ENCODE peak calls at places on chromosomes 4 and X, in four cellular contexts. P, V, Y and R are unnamed samples.
A peak's percentile ranks its signal among the peaks of the same experiment; 100 is the strongest.

GRCh38 chr4:22754091-22754490 is 61.4 kb downstream of the GBA3 start:
- DNase-seq in P (no peak), V (no peak), Y (no peak), R (no peak)

GRCh38 chr4:15234101-15234500 is 193.7 kb upstream of the C1QTNF7 start:
- DNase-seq in P (no peak), V (no peak), Y (no peak), R (no peak)

GRCh38 chr4:55125087-55125721 is at the start of gene KDR:
- DNase-seq in P (peak; percentile 75), V (no peak), Y (peak; percentile 82), R (peak; percentile 26)

GRCh38 chr4:70544279-70544870 is 26.0 kb downstream of the AMTN start:
- DNase-seq in P (no peak), V (no peak), Y (no peak), R (peak; percentile 25)

GRCh38 chrX:109695637-109696036 is 37.4 kb downstream of the ACSL4 start:
- DNase-seq in P (no peak), V (no peak), Y (no peak), R (no peak)

GRCh38 chr4:19438228-19438627 is 813.5 kb upstream of the SLIT2 start:
- DNase-seq in P (no peak), V (no peak), Y (no peak), R (no peak)

GRCh38 chr4:168803727-168804126 is 206.3 kb downstream of the CBR4 start:
- DNase-seq in P (no peak), V (no peak), Y (no peak), R (no peak)

GRCh38 chr4:99635601-99636000 is 22.0 kb downstream of the C4orf54 start:
- DNase-seq in P (no peak), V (no peak), Y (no peak), R (no peak)

GRCh38 chr4:76950052-76950845 is 697 bp downstream of the SEPTIN11 start:
- DNase-seq in P (peak; percentile 89), V (peak; percentile 19), Y (peak; percentile 76), R (no peak)

GRCh38 chrX:45517090-45517973 is 316.7 kb upstream of the DIPK2B start:
- DNase-seq in P (no peak), V (no peak), Y (no peak), R (no peak)

GRCh38 chr4:81631958-81632439 is 160.3 kb upstream of the RASGEF1B start:
- DNase-seq in P (no peak), V (no peak), Y (no peak), R (no peak)

GRCh38 chr4:102399021-102399420 is 53.7 kb upstream of the SLC39A8 start:
- DNase-seq in P (no peak), V (no peak), Y (no peak), R (no peak)

GRCh38 chrX:143781103-143781502 is 60.6 kb upstream of the SPANXN2 start:
- DNase-seq in P (no peak), V (no peak), Y (no peak), R (no peak)

GRCh38 chr4:99234331-99235010 is 15.4 kb upstream of the ADH6 start:
- DNase-seq in P (no peak), V (no peak), Y (no peak), R (no peak)

GRCh38 chr4:1365271-1366178 is 18.5 kb downstream of the UVSSA start:
- DNase-seq in P (peak; percentile 77), V (no peak), Y (no peak), R (no peak)

GRCh38 chr4:177123811-177124210 is 185.9 kb upstream of the NEIL3 start:
- DNase-seq in P (no peak), V (no peak), Y (no peak), R (no peak)

GRCh38 chr4:11271263-11271662 is 157.4 kb downstream of the HS3ST1 start:
- DNase-seq in P (no peak), V (no peak), Y (no peak), R (no peak)

GRCh38 chrX:45134303-45134702 is 66.4 kb downstream of the DIPK2B start:
- DNase-seq in P (no peak), V (no peak), Y (no peak), R (no peak)

GRCh38 chr4:175705407-175705806 is 106.7 kb downstream of the GPM6A start:
- DNase-seq in P (no peak), V (no peak), Y (peak; percentile 11), R (no peak)

GRCh38 chr4:188002346-188002745 is 6.8 kb downstream of the ZFP42 start:
- DNase-seq in P (no peak), V (no peak), Y (no peak), R (no peak)

GRCh38 chr4:19329631-19330030 is 922.1 kb upstream of the SLIT2 start:
- DNase-seq in P (no peak), V (no peak), Y (no peak), R (no peak)

GRCh38 chrX:24271262-24271661 is 42.6 kb downstream of the SUPT20HL2 start:
- DNase-seq in P (no peak), V (no peak), Y (no peak), R (no peak)
- TF ChIP-seq CTCF in P (no peak), V (no peak), Y (no peak), R (no peak)

GRCh38 chr4:110160616-110161015 is 37.8 kb downstream of the ELOVL6 start:
- DNase-seq in P (no peak), V (no peak), Y (no peak), R (no peak)
- TF ChIP-seq CTCF in P (no peak), V (no peak), Y (no peak), R (no peak)

DNA sequence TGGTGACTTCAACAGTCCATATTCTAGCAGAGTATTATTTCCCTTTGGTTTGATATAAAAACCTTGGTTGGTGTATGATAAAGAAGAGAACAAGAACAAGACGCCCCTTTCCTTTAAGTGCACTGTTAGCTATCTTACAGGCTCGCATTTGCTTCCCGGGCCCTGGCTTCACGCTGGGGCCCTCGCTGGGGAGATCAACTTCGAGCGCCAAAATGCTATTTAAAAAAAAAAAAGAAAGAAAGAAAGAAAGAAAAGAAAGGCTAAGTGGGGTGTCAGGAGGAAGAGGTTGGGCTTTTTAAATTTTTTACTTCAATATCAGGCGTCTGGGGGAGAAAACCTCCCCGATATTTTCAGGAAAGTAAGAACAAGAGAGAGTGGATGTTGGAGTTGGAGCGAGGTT is 11.7 kb downstream of the ARX start:
- DNase-seq in P (no peak), V (no peak), Y (no peak), R (no peak)
- TF ChIP-seq CTCF in P (no peak), V (no peak), Y (no peak), R (no peak)

GRCh38 chrX:42678133-42678532 is 99.8 kb downstream of the PPP1R2C start:
- DNase-seq in P (no peak), V (no peak), Y (no peak), R (peak; percentile 83)

GRCh38 chrX:42686296-42686695 is 91.7 kb downstream of the PPP1R2C start:
- DNase-seq in P (no peak), V (no peak), Y (no peak), R (no peak)

GRCh38 chrX:42684062-42684461 is 93.9 kb downstream of the PPP1R2C start:
- DNase-seq in P (no peak), V (no peak), Y (no peak), R (no peak)

DNA sequence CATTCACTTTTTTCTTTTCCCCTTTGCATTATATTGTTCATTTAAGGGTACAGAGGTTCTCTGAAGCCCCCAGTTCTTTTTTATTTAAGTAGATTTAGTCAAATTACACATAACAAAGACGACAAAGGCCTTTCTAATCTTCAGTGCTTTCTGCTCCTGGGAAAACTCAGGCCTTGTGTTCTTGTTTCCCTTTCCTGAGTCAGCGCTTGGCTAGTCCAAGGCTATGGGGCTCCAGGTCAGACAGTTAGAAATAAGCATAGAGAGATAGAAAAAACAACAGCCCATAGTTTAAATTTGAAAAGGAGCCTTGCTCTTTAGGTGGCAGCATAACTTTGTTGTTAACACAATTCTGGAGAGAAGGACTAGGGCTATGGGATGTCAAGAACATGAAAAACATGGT is 97.3 kb downstream of the PPP1R2C start:
- DNase-seq in P (no peak), V (no peak), Y (no peak), R (no peak)
- TF ChIP-seq CTCF in P (no peak), V (no peak), Y (no peak), R (peak; percentile 22)

GRCh38 chrX:78024349-78025108 is 55.1 kb upstream of the PGAM4 start:
- DNase-seq in P (no peak), V (peak; percentile 18), Y (peak; percentile 30), R (no peak)
- TF ChIP-seq CTCF in P (peak; percentile 21), V (peak; percentile 65), Y (peak; percentile 62), R (peak; percentile 32)

GRCh38 chrX:24498181-24498580 is 33.1 kb downstream of the PDK3 start:
- DNase-seq in P (no peak), V (peak; percentile 28), Y (no peak), R (no peak)
- TF ChIP-seq CTCF in P (no peak), V (peak; percentile 27), Y (peak; percentile 36), R (peak; percentile 12)

DNA sequence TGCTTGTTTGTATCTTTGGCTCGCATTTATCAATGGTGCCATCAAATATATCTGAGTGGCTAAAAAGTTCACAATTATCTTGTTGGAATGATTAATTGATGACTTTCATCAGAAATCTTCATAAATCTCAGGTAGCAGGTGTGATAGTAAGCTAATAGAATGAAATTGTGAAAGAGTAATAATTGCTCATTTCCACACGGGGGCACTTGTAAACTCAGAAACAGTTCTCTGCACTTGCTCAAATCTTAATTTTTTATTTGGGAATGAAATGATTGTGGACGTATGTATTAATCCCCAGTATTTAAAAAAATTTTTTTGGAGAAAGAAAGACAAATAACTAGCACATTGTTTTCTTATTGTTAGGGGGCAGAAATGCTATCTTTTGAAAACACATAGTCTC is 132.8 kb downstream of the DTHD1 start:
- DNase-seq in P (no peak), V (no peak), Y (no peak), R (peak; percentile 6)
- TF ChIP-seq CTCF in P (no peak), V (peak; percentile 15), Y (peak; percentile 49), R (peak; percentile 61)